ENCODE peak calls at places on chromosomes 12 and 14, in eight cellular contexts. H is MCF 10A; J is naive thymus-derived CD4-positive, alpha-beta T cell; C is B cell; O is HS-5; M is EL; U is NCI-H1092 treated with DMSO at 0.1 percent for 48 hours; B is left cardiac atrium. T is an unnamed sample.

GRCh38 chr12:114933428-114934160 is 249.6 kb upstream of the TBX3 start:
- DNase-seq in H (peak), J (no peak), C (no peak), O (peak), M (peak), U (no peak), B (no peak), T (no peak)

GRCh38 chr12:67766370-67766769 is 117.8 kb downstream of the DYRK2 start:
- DNase-seq in H (peak), J (no peak), C (no peak), O (peak), M (peak), U (no peak), B (no peak), T (no peak)

GRCh38 chr14:105846312-105846711 is 319.9 kb downstream of the TMEM121 start:
- DNase-seq in H (no peak), J (no peak), C (no peak), O (no peak), M (no peak), U (no peak), B (no peak), T (peak)

GRCh38 chr12:111270773-111271172 is 98.1 kb downstream of the PHETA1 start:
- DNase-seq in H (no peak), J (no peak), C (no peak), O (peak), M (peak), U (no peak), B (no peak), T (no peak)

GRCh38 chr12:22396253-22396652 is 61.7 kb upstream of the ST8SIA1 start:
- DNase-seq in H (no peak), J (no peak), C (no peak), O (no peak), M (no peak), U (no peak), B (no peak), T (no peak)

GRCh38 chr14:80764496-80764895 is 177.0 kb downstream of the CEP128 start:
- DNase-seq in H (peak), J (no peak), C (no peak), O (no peak), M (peak), U (no peak), B (no peak), T (no peak)

GRCh38 chr12:120249875-120250795 is 15.4 kb downstream of the PXN start:
- DNase-seq in H (no peak), J (no peak), C (peak), O (no peak), M (no peak), U (no peak), B (peak), T (no peak)

GRCh38 chr12:131134523-131135310 is 181.0 kb downstream of the ADGRD1 start:
- DNase-seq in H (no peak), J (no peak), C (no peak), O (no peak), M (no peak), U (no peak), B (no peak), T (no peak)

GRCh38 chr14:77867476-77867875 is 67.6 kb downstream of the ADCK1 start:
- DNase-seq in H (no peak), J (no peak), C (no peak), O (no peak), M (no peak), U (no peak), B (no peak), T (no peak)

GRCh38 chr14:77139022-77139421 is 2.6 kb downstream of the ZDHHC22 start:
- DNase-seq in H (no peak), J (no peak), C (no peak), O (no peak), M (no peak), U (no peak), B (no peak), T (no peak)

GRCh38 chr12:12696562-12697383 is 790 bp upstream of the GPR19 start:
- DNase-seq in H (peak), J (peak), C (peak), O (peak), M (peak), U (peak), B (peak), T (peak)

GRCh38 chr12:6827437-6827894 is 741 bp upstream of the P3H3 start:
- DNase-seq in H (peak), J (no peak), C (no peak), O (peak), M (peak), U (peak), B (peak), T (peak)

GRCh38 chr12:118900954-118901353 is 80.4 kb upstream of the SRRM4 start:
- DNase-seq in H (no peak), J (no peak), C (no peak), O (no peak), M (no peak), U (no peak), B (no peak), T (no peak)

GRCh38 chr12:31204995-31205582 is 120.9 kb downstream of the SINHCAF start:
- DNase-seq in H (peak), J (no peak), C (peak), O (peak), M (peak), U (no peak), B (no peak), T (no peak)